ENCODE peak calls at places on chromosomes 11 and 22, in six cellular contexts. H is stimulated activated CD8-positive, alpha-beta memory T cell treated with anti-CD3 and anti-CD28 coated beads, Interleukin-4, amount 100 ng/mL, for 1 hour; C is GM23248; Z is NB4; J is posterior cingulate gyrus; O is neuronal stem cell. T is an unnamed sample.
A peak's percentile ranks its signal among the peaks of the same experiment; 100 is the strongest.

GRCh38 chr11:110297082-110297725 is 790 bp upstream of the RDX start:
- DNase-seq in C (peak; percentile 79), Z (peak; percentile 7), H (no peak), J (no peak), O (no peak), T (peak; percentile 28)

GRCh38 chr22:48832592-48832991 is 995.1 kb downstream of the BRD1 start:
- DNase-seq in Z (peak; percentile 14), H (no peak), J (no peak), O (no peak), C (no peak), T (no peak)

GRCh38 chr11:398826-399225 is 4.8 kb downstream of the PKP3 start:
- DNase-seq in J (no peak), H (no peak), Z (no peak), C (peak; percentile 53), O (no peak), T (no peak)

GRCh38 chr11:11440149-11440548 is 87.1 kb upstream of the CSNK2A3 start:
- DNase-seq in O (no peak), Z (no peak), C (no peak), J (no peak), H (no peak), T (no peak)

GRCh38 chr11:7654094-7654742 is 19.1 kb downstream of the CYB5R2 start:
- DNase-seq in J (no peak), H (no peak), O (no peak), Z (no peak), C (no peak), T (no peak)

GRCh38 chr11:133957926-133958325 is 1.2 kb upstream of the IGSF9B start:
- DNase-seq in C (no peak), Z (no peak), O (no peak), H (no peak), J (no peak), T (no peak)

GRCh38 chr11:74493816-74494630 is 499 bp upstream of the LIPT2 start:
- DNase-seq in Z (no peak), H (no peak), J (no peak), C (peak; percentile 91), O (no peak), T (peak; percentile 49)

GRCh38 chr11:75557649-75558494 is 4.2 kb upstream of the SERPINH1 start:
- DNase-seq in O (no peak), Z (no peak), C (peak; percentile 97), J (no peak), H (no peak), T (peak; percentile 58)

GRCh38 chr11:70158201-70158600 is 44.9 kb upstream of the FADD start:
- DNase-seq in C (peak; percentile 71), O (no peak), J (no peak), Z (peak; percentile 23), H (no peak), T (peak; percentile 40)

GRCh38 chr11:71330349-71330748 is 78.0 kb upstream of the SHANK2 start:
- DNase-seq in O (no peak), H (no peak), J (no peak), C (no peak), Z (no peak), T (no peak)

GRCh38 chr11:17921620-17922473 is 91.0 kb downstream of the SERGEF start:
- DNase-seq in Z (peak; percentile 78), H (no peak), C (peak; percentile 55), O (no peak), J (no peak), T (no peak)

GRCh38 chr11:85821636-85822035 is 10.7 kb upstream of the SYTL2 start:
- DNase-seq in H (no peak), C (peak; percentile 61), Z (no peak), J (no peak), O (no peak), T (no peak)

GRCh38 chr11:83778598-83778997 is 492.4 kb upstream of the CCDC90B start:
- DNase-seq in Z (no peak), H (no peak), J (no peak), C (peak; percentile 5), O (no peak), T (no peak)

GRCh38 chr11:92811341-92811740 is 158.1 kb upstream of the MTNR1B start:
- DNase-seq in C (peak; percentile 27), Z (no peak), O (no peak), J (no peak), H (no peak), T (no peak)

GRCh38 chr11:29447821-29448220 is 569.0 kb downstream of the KCNA4 start:
- DNase-seq in O (no peak), Z (no peak), C (no peak), J (no peak), H (no peak), T (no peak)

GRCh38 chr11:113881856-113882255 is 6.5 kb upstream of the USP28 start:
- DNase-seq in C (no peak), J (no peak), Z (no peak), O (no peak), H (no peak), T (peak; percentile 67)

GRCh38 chr11:613369-613968 is 2.3 kb downstream of the IRF7 start:
- DNase-seq in Z (peak; percentile 70), O (peak; percentile 63), C (no peak), J (no peak), H (peak; percentile 63), T (peak; percentile 43)

GRCh38 chr11:115170133-115170815 is 333.9 kb downstream of the CADM1 start:
- DNase-seq in O (peak; percentile 38), Z (peak; percentile 30), J (no peak), C (peak; percentile 47), H (no peak), T (peak; percentile 25)

GRCh38 chr11:124977006-124977405 is 23.0 kb downstream of the CCDC15 start:
- DNase-seq in J (no peak), H (no peak), Z (no peak), O (no peak), C (peak; percentile 4), T (no peak)

GRCh38 chr22:28023036-28023435 is 104.0 kb upstream of the PITPNB start:
- DNase-seq in H (no peak), Z (no peak), C (no peak), O (no peak), J (no peak), T (no peak)

GRCh38 chr22:37807410-37808293 is at the start of gene GCAT:
- DNase-seq in O (peak; percentile 97), H (peak; percentile 71), Z (peak; percentile 97), C (peak; percentile 99), J (peak; percentile 91), T (peak; percentile 91)

GRCh38 chr22:20970939-20971657 is 4.0 kb downstream of the AIFM3 start:
- DNase-seq in J (no peak), C (no peak), O (peak; percentile 78), Z (no peak), H (no peak), T (no peak)

GRCh38 chr11:96061730-96062524 is 138.0 kb upstream of the MTMR2 start:
- DNase-seq in J (no peak), O (no peak), Z (no peak), C (peak; percentile 65), H (no peak), T (peak; percentile 21)

GRCh38 chr22:22958621-22959020 is 71.0 kb downstream of the IGLL5 start:
- DNase-seq in H (no peak), C (no peak), J (no peak), Z (no peak), O (no peak), T (no peak)

GRCh38 chr11:70482529-70482917 is 84.2 kb downstream of the CTTN start:
- DNase-seq in O (no peak), Z (no peak), H (no peak), C (no peak), J (no peak), T (peak; percentile 25)

GRCh38 chr11:111775024-111775710 is 9.0 kb upstream of the PPP2R1B start:
- DNase-seq in O (no peak), Z (no peak), J (no peak), H (no peak), C (peak; percentile 21), T (no peak)

GRCh38 chr11:120121914-120122473 is 15.9 kb downstream of the TRIM29 start:
- DNase-seq in H (no peak), Z (no peak), O (no peak), C (no peak), J (no peak), T (no peak)